ENCODE peak calls at places on chromosomes 16 and 17, in four cellular contexts. O is HFF-Myc, Q is OCI-LY7, F is brain microvascular endothelial cell. K is an unnamed sample.

GRCh38 chr16:80023865-80024264 is 423.3 kb upstream of the MAF start:
- DNase-seq in F (peak), Q (no peak), O (no peak), K (no peak)

GRCh38 chr16:87675111-87675510 is 72.8 kb downstream of the JPH3 start:
- DNase-seq in Q (no peak), F (no peak), O (no peak), K (no peak)

GRCh38 chr16:49621240-49622083 is 234.4 kb downstream of the ZNF423 start:
- DNase-seq in Q (no peak), F (peak), O (no peak), K (no peak)

GRCh38 chr17:77140166-77140877 is 447 bp upstream of the SEC14L1 start:
- DNase-seq in Q (peak), O (peak), F (peak), K (peak)

GRCh38 chr16:49454426-49455180 is 81.0 kb downstream of the C16orf78 start:
- DNase-seq in F (no peak), O (no peak), Q (no peak), K (no peak)

GRCh38 chr16:19583665-19584300 is 28.3 kb downstream of the VPS35L start:
- DNase-seq in F (peak), Q (peak), O (no peak), K (peak)

GRCh38 chr16:85564277-85565051 is 48.7 kb upstream of the GSE1 start:
- DNase-seq in O (no peak), Q (no peak), F (no peak), K (peak)

GRCh38 chr17:66227212-66228045 is 1.8 kb downstream of the APOH start:
- DNase-seq in Q (no peak), F (no peak), O (no peak), K (no peak)

GRCh38 chr16:57531635-57532220 is 4.6 kb downstream of the CCDC102A start:
- DNase-seq in F (no peak), O (no peak), Q (no peak), K (no peak)

GRCh38 chr16:35795361-35796029 is 2336.1 kb downstream of the TP53TG3F start:
- DNase-seq in F (no peak), O (no peak), Q (no peak), K (no peak)

GRCh38 chr16:72210571-72210970 is 38.6 kb upstream of the PMFBP1 start:
- DNase-seq in Q (no peak), O (no peak), F (no peak), K (peak)

GRCh38 chr17:43578699-43579569 is 32.8 kb upstream of the ETV4 start:
- DNase-seq in F (peak), Q (peak), O (no peak), K (peak)

GRCh38 chr16:57307365-57307764 is 22.9 kb upstream of the PLLP start:
- DNase-seq in Q (no peak), F (no peak), O (no peak), K (no peak)

GRCh38 chr17:2347805-2348685 is 10.7 kb downstream of the SGSM2 start:
- DNase-seq in O (peak), Q (no peak), F (peak), K (no peak)

GRCh38 chr17:43020789-43021738 is 1.1 kb downstream of the VAT1 start:
- DNase-seq in O (no peak), F (peak), Q (peak), K (peak)

GRCh38 chr16:8926827-8927226 is 36.9 kb downstream of the USP7 start:
- DNase-seq in F (no peak), O (no peak), Q (no peak), K (no peak)

GRCh38 chr16:78127130-78127529 is 27.7 kb downstream of the WWOX start:
- DNase-seq in Q (no peak), O (no peak), F (peak), K (no peak)

GRCh38 chr17:73657473-73658116 is 13.3 kb upstream of the SDK2 start:
- DNase-seq in Q (peak), F (no peak), O (no peak), K (peak)

GRCh38 chr17:69434164-69434579 is 19.7 kb downstream of the MAP2K6 start:
- DNase-seq in F (no peak), O (no peak), Q (no peak), K (no peak)

GRCh38 chr17:40963838-40964237 is 2.9 kb downstream of the KRT39 start:
- DNase-seq in F (no peak), O (no peak), Q (peak), K (no peak)

GRCh38 chr17:73261952-73262675 is 434 bp upstream of the CPSF4L start:
- DNase-seq in F (no peak), O (no peak), Q (no peak), K (no peak)

GRCh38 chr17:63986842-63987615 is 11.1 kb upstream of the PRR29 start:
- DNase-seq in O (no peak), Q (no peak), F (no peak), K (no peak)

GRCh38 chr17:33233855-33234228 is 59.3 kb downstream of the ASIC2 start:
- DNase-seq in Q (no peak), F (no peak), O (no peak), K (peak)

GRCh38 chr16:65598626-65599025 is 476.8 kb upstream of the CDH11 start:
- DNase-seq in F (no peak), O (no peak), Q (no peak), K (no peak)

GRCh38 chr17:71494456-71494855 is 626.4 kb upstream of the SOX9 start:
- DNase-seq in O (no peak), Q (no peak), F (peak), K (no peak)

GRCh38 chr17:68347380-68347779 is 56.1 kb downstream of the ARSG start:
- DNase-seq in F (no peak), Q (peak), O (no peak), K (no peak)

GRCh38 chr16:55116165-55116894 is 185.7 kb downstream of the IRX5 start:
- DNase-seq in F (peak), Q (no peak), O (peak), K (no peak)

GRCh38 chr16:67833035-67833417 is 9.1 kb upstream of the THAP11 start:
- DNase-seq in F (peak), O (no peak), Q (no peak), K (no peak)

GRCh38 chr17:1027044-1027443 is 30.1 kb downstream of the TIMM22 start:
- DNase-seq in F (no peak), O (no peak), Q (no peak), K (no peak)

GRCh38 chr16:15983898-15984297 is 34.5 kb downstream of the ABCC1 start:
- DNase-seq in Q (no peak), O (no peak), F (no peak), K (no peak)

GRCh38 chr17:37239690-37240344 is 136.0 kb upstream of the C17orf78 start:
- DNase-seq in O (no peak), F (peak), Q (peak), K (no peak)

GRCh38 chr17:82436601-82437324 is 13.8 kb downstream of the CYBC1 start:
- DNase-seq in F (no peak), Q (no peak), O (no peak), K (no peak)

GRCh38 chr16:75254359-75254837 is 3.0 kb upstream of the BCAR1 start:
- DNase-seq in Q (no peak), O (peak), F (peak), K (no peak)

GRCh38 chr17:43669971-43670644 is 8.4 kb upstream of the MEOX1 start:
- DNase-seq in F (no peak), O (no peak), Q (no peak), K (peak)

GRCh38 chr17:42784811-42785592 is 4.6 kb downstream of the WNK4 start:
- DNase-seq in O (no peak), Q (no peak), F (no peak), K (no peak)

GRCh38 chr16:879461-879861 is 78.9 kb upstream of the GNG13 start:
- DNase-seq in F (no peak), Q (no peak), O (no peak), K (no peak)

GRCh38 chr17:50518265-50519023 is 10.2 kb downstream of the MYCBPAP start:
- DNase-seq in O (no peak), F (no peak), Q (no peak), K (no peak)

GRCh38 chr17:38852771-38853291 is 690 bp downstream of the RPL23 start:
- DNase-seq in O (no peak), F (no peak), Q (peak), K (no peak)

GRCh38 chr17:67881083-67881482 is 55.8 kb downstream of the BPTF start:
- DNase-seq in Q (no peak), F (no peak), O (no peak), K (no peak)

GRCh38 chr16:82580293-82580900 is 46.4 kb upstream of the CDH13 start:
- DNase-seq in F (no peak), O (no peak), Q (peak), K (peak)
- TF ChIP-seq CTCF in F (peak), O (peak), Q (peak), K (no peak)

GRCh38 chr17:17385502-17385901 is 82.3 kb downstream of the NT5M start:
- DNase-seq in O (no peak), Q (no peak), F (no peak), K (no peak)

GRCh38 chr17:17388657-17389496 is 85.7 kb downstream of the NT5M start:
- DNase-seq in O (no peak), Q (no peak), F (no peak), K (no peak)

GRCh38 chr17:17387017-17387416 is 83.8 kb downstream of the NT5M start:
- DNase-seq in O (no peak), Q (no peak), F (no peak), K (no peak)

GRCh38 chr17:17386143-17386800 is 83.1 kb downstream of the NT5M start:
- DNase-seq in O (no peak), F (no peak), Q (no peak), K (no peak)

DNA sequence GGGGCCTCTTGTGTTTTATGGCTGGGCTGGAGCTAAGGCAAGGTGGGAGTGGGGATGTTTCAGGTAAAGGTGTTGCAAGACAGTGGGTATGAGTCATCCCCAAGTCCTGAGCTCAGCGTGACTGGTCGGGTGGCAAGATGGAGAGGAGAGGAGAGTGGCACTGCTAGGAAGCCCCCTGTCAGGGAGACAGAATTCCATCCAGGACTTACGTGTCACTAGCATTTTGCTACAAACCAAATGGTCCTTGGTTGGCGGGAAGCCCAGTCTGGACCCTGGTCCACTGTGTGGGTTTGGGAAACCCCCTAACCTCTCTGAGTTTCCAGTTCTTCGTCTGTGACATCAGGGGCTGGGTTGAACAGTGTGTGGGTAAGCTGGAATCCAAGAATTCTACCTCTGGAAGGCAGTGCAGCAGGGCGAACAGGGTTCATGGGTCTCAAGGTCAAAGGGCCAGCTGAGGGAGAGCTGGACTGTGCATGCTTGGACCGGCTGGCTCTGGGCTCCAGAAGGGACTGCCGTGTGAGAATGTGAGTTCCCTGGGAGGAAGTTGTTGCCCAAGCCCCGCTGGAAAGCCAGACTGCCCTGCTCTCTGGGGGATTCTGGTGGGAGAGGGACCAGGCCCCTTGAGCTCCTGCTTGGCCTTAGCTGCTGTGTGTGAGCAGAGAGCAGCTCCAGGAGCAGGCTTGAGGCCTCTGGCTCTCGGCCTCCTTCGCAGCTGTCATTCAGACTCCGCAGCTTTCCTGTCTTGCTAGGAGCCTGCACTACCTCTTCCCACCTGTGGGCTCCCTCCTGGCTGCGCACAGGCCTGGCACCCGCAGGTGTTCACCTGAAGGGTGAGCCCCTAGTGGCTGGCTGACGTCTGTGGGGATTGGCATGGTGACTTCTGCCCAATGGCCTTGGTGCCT is 84.5 kb downstream of the NT5M start:
- DNase-seq in O (no peak), Q (peak), F (no peak), K (peak)
- TF ChIP-seq CTCF in O (peak), Q (peak), F (peak), K (peak)

GRCh38 chr17:59558039-59558438 is 7.4 kb upstream of the DHX40 start:
- DNase-seq in Q (no peak), O (no peak), F (no peak), K (no peak)

GRCh38 chr17:59561042-59561441 is 4.4 kb upstream of the DHX40 start:
- DNase-seq in Q (peak), F (peak), O (no peak), K (peak)

GRCh38 chr17:59558953-59559352 is 6.5 kb upstream of the DHX40 start:
- DNase-seq in Q (no peak), F (no peak), O (no peak), K (no peak)
- TF ChIP-seq CTCF in Q (peak), F (no peak), O (no peak), K (no peak)

GRCh38 chr17:47821031-47821423 is 567 bp downstream of the OSBPL7 start:
- DNase-seq in Q (no peak), F (no peak), O (no peak), K (peak)

GRCh38 chr17:47823519-47823918 is 1.9 kb upstream of the OSBPL7 start:
- DNase-seq in O (no peak), Q (no peak), F (no peak), K (no peak)

GRCh38 chr17:47820023-47820789 is 1.4 kb downstream of the OSBPL7 start:
- DNase-seq in O (no peak), F (no peak), Q (no peak), K (no peak)

GRCh38 chr17:47822785-47823184 is 1.2 kb upstream of the OSBPL7 start:
- DNase-seq in F (no peak), Q (no peak), O (no peak), K (no peak)

DNA sequence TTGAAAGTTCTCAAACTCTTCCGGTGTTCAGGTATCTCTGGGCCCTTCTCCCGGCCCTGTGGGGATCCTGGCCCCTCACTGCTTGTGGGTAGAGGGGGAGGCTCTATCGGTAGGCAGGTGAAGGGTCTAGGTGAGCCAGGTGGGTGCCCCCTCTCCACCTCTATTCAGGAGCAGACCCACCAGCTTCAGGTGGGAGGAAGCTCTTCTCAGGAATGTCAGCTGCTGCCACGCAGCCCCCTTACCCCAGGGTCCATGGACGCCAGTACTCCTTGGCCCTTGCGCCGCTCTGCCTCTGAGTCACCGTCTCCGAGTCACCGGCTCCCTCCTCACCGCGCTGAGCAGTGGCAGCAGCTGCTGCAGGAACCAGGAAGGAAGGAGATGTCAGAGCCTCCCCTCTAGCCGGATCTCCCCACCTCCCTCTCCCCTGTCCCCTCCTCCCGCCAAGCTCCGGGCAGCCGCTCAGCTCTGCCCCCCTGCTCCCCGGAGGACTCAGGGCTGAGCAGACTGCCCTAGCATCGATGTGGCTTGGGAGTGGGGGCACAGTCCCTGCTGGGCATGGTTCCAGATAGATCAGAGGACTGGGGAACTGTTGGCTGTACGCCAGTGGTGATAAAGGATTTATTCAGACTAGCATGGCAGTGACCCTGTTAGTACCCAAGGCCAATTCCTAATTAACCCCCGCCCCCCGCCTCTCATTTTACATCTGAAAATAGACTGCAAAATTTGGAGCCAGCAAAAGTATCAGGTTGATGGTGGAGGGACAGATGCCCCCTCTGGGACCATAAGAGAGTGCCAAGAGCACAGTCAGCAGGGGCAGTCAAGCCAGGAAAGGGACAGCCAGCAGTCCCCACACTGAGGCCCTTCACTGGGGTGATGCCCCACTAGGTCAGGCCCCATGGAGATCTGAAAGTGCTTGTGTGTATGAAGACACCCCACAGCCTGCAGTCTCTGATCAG is at the start of gene OSBPL7:
- DNase-seq in F (peak), O (peak), Q (peak), K (peak)
- TF ChIP-seq CTCF in F (no peak), O (no peak), Q (peak), K (no peak)